ENCODE peak calls at places on chromosome 15, in nine cellular contexts. X is Peyer's patch, R is thoracic aorta, S is transverse colon, K is ovary, T is A673, W is PC-9, H is right atrium auricular region, O is right lobe of liver. F is an unnamed sample. For H3K9me3, the result is how much of the 10 kb centered on the place peaks cover.

GRCh38 chr15:40333922-40334492 is 6.7 kb downstream of the CCDC9B start:
- DNase-seq in O (no peak), S (peak), X (peak), H (peak), R (peak), T (peak), W (no peak), K (no peak), F (no peak)

GRCh38 chr15:64110945-64111678 is 15.3 kb downstream of the SNX1 start:
- DNase-seq in X (no peak), H (no peak), R (no peak), O (no peak), W (no peak), T (no peak), S (no peak), K (no peak), F (no peak)

GRCh38 chr15:70902105-70902504 is 9.5 kb downstream of the LRRC49 start:
- DNase-seq in R (no peak), H (no peak), W (peak), S (peak), K (no peak), T (peak), X (no peak), O (no peak), F (no peak)

GRCh38 chr15:62316413-62317060 is 151.5 kb upstream of the C2CD4B start:
- DNase-seq in T (no peak), K (no peak), H (no peak), O (no peak), S (no peak), R (no peak), X (no peak), W (no peak), F (no peak)

GRCh38 chr15:77871838-77872371 is 205.6 kb downstream of the TBC1D2B start:
- DNase-seq in O (no peak), R (no peak), X (no peak), S (no peak), K (no peak), W (no peak), H (no peak), T (peak), F (no peak)

GRCh38 chr15:69089258-69089657 is 71.2 kb upstream of the GLCE start:
- DNase-seq in W (no peak), S (no peak), T (no peak), X (no peak), K (no peak), R (no peak), O (no peak), H (no peak), F (no peak)

GRCh38 chr15:41511331-41512077 is 2.1 kb downstream of the LTK start:
- DNase-seq in X (no peak), R (no peak), K (no peak), S (peak), W (no peak), O (no peak), T (no peak), H (no peak), F (no peak)

GRCh38 chr15:64048766-64049165 is 2.5 kb upstream of the DAPK2 start:
- DNase-seq in T (no peak), O (no peak), S (no peak), W (no peak), R (no peak), X (no peak), K (no peak), H (no peak), F (no peak)

GRCh38 chr15:85030301-85031049 is 48.8 kb downstream of the PDE8A start:
- DNase-seq in X (no peak), S (no peak), O (no peak), R (no peak), H (no peak), W (peak), T (peak), K (no peak), F (no peak)

GRCh38 chr15:60945196-60945595 is 283.9 kb downstream of the RORA start:
- DNase-seq in R (peak), S (peak), H (peak), W (no peak), X (no peak), T (no peak), K (no peak), O (peak), F (no peak)

GRCh38 chr15:74630284-74631086 is 14.8 kb downstream of the CLK3 start:
- DNase-seq in K (no peak), S (no peak), H (no peak), O (no peak), R (no peak), T (peak), W (no peak), X (peak), F (no peak)

GRCh38 chr15:97984157-97984556 is 23.7 kb downstream of the ARRDC4 start:
- DNase-seq in X (no peak), S (no peak), K (no peak), R (no peak), O (no peak), T (no peak), H (no peak), W (peak), F (no peak)

GRCh38 chr15:87131067-87131466 is 1051.4 kb downstream of the AGBL1 start:
- DNase-seq in W (no peak), H (no peak), O (no peak), R (no peak), X (no peak), T (no peak), S (no peak), K (no peak), F (no peak)

GRCh38 chr15:90598053-90598577 is 68.4 kb downstream of the CRTC3 start:
- DNase-seq in R (no peak), S (peak), X (peak), H (peak), K (peak), T (no peak), O (peak), W (no peak), F (no peak)

GRCh38 chr15:59687831-59688230 is 1.3 kb downstream of the BNIP2 start:
- DNase-seq in H (no peak), W (no peak), T (peak), O (no peak), X (no peak), S (no peak), K (no peak), R (no peak), F (no peak)

GRCh38 chr15:34651962-34652725 is 68.7 kb upstream of the GOLGA8B start:
- DNase-seq in W (no peak), O (no peak), X (no peak), H (no peak), R (no peak), T (no peak), K (no peak), S (no peak), F (no peak)

GRCh38 chr15:68316061-68316804 is 38.7 kb downstream of the FEM1B start:
- DNase-seq in K (peak), T (no peak), R (no peak), S (no peak), O (peak), W (no peak), X (no peak), H (no peak), F (peak)

GRCh38 chr15:101439920-101440319 is 49.6 kb downstream of the PCSK6 start:
- DNase-seq in O (no peak), T (no peak), H (peak), K (no peak), R (no peak), X (no peak), S (no peak), W (no peak), F (no peak)

GRCh38 chr15:35427091-35427490 is 118.9 kb downstream of the DPH6 start:
- DNase-seq in X (no peak), T (peak), W (peak), K (no peak), O (no peak), H (no peak), S (no peak), R (no peak), F (no peak)

GRCh38 chr15:64209680-64210334 is 47.0 kb upstream of the PPIB start:
- DNase-seq in W (peak), O (no peak), X (no peak), T (peak), S (no peak), K (no peak), H (no peak), R (no peak), F (no peak)

GRCh38 chr15:38558714-38559059 is 5.9 kb downstream of the RASGRP1 start:
- DNase-seq in K (no peak), X (no peak), T (no peak), O (no peak), S (no peak), W (no peak), R (no peak), H (no peak), F (no peak)

GRCh38 chr15:36731025-36731424 is 151.6 kb downstream of the CDIN1 start:
- DNase-seq in S (no peak), O (no peak), X (no peak), R (no peak), K (no peak), H (no peak), W (no peak), T (no peak), F (no peak)

GRCh38 chr15:91865903-91866302 is 12.4 kb downstream of the SLCO3A1 start:
- DNase-seq in H (no peak), X (no peak), W (peak), T (no peak), O (no peak), S (no peak), K (no peak), R (no peak), F (no peak)

GRCh38 chr15:37933685-37934084 is 755 bp upstream of the TMCO5A start:
- DNase-seq in X (no peak), W (no peak), T (no peak), S (no peak), H (no peak), R (no peak), K (no peak), O (no peak), F (no peak)

GRCh38 chr15:87212041-87212440 is 1044.5 kb downstream of the NTRK3 start:
- DNase-seq in T (no peak), R (no peak), X (no peak), H (no peak), K (no peak), O (no peak), W (peak), S (no peak), F (no peak)

GRCh38 chr15:79372428-79372827 is 59.7 kb upstream of the MINAR1 start:
- DNase-seq in X (no peak), O (no peak), T (no peak), K (no peak), W (no peak), S (no peak), H (no peak), R (no peak), F (no peak)

GRCh38 chr15:79371581-79371980 is 60.6 kb upstream of the MINAR1 start:
- DNase-seq in W (no peak), S (no peak), H (no peak), T (no peak), O (no peak), K (no peak), X (no peak), R (no peak), F (no peak)

GRCh38 chr15:79376383-79376782 is 55.8 kb upstream of the MINAR1 start:
- DNase-seq in R (no peak), O (no peak), K (no peak), X (no peak), T (no peak), W (no peak), H (no peak), S (no peak), F (no peak)

GRCh38 chr15:79373068-79373467 is 59.1 kb upstream of the MINAR1 start:
- DNase-seq in X (no peak), O (no peak), R (no peak), S (no peak), T (no peak), K (no peak), H (no peak), W (no peak), F (no peak)

DNA sequence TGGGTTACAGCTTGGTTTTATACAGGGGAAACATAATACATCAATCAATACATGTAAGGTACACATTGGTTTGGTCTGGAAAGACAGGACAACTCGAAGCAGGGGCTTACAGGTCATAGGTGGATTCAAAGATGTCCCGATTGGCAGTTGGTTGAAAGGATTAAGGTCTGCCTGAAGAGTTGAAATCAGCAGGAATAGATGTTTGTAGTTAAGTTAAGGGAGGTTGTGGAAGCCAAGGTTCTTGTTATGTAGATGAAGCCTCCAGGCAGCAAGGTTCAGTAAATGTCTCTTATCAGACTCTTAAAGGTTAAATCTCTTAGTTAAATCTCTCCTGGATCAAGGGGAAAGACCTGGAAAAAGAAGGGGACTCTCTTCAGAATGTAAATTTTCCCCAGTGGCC is 58.4 kb upstream of the MINAR1 start:
- DNase-seq in H (no peak), T (no peak), K (no peak), O (no peak), X (no peak), W (no peak), S (no peak), R (no peak), F (no peak)
- H3K9me3 ChIP-seq in H (under half), T (under half), K (under half), O (under half), X (under half), W (under half), S (under half), R (under half), F (under half)

DNA sequence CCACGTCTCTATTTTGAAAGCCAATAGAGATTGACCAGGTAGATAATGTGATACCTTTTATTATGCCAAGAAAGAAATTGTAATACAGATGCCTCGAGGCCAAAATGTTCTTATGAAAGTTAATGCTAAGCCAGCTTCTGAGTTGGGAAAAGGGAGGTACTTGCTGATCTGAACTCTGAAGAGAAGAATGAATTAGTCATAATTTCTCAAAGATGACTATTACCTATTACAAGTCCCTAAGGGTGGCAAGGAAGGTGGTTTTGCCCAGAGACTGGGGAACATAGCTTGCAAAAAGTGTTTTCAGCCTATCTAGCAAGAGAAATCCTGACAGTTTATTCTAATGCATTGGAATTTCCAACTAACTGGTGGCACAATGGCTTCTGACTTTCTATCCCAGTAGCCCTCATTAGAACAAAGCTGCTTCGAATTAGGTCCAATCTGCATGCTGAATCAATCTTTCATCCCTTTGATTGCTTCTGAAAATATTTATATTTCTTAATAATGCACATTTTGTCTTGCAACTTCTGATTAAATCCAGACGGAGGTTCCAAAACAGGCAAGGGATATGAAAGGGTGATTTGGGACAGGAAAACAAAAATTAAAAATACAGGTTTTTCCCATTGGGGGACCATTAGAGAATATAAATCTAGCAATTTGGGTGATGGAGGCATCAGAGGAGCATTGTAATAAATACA is 17.7 kb upstream of the NR2F2 start:
- DNase-seq in R (no peak), S (no peak), T (no peak), W (peak), H (no peak), X (no peak), O (no peak), K (no peak), F (no peak)
- H3K9me3 ChIP-seq in R (under half), S (under half), T (under half), W (under half), H (under half), X (under half), O (under half), K (under half), F (under half)

GRCh38 chr15:58355965-58356358 is 75.8 kb upstream of the LIPC start:
- DNase-seq in R (no peak), O (no peak), S (no peak), W (no peak), X (no peak), K (no peak), H (no peak), T (no peak), F (no peak)
- H3K9me3 ChIP-seq in R (under half), O (under half), S (under half), W (under half), X (under half), K (under half), H (under half), T (under half), F (under half)

GRCh38 chr15:27762471-27762870 is 336.6 kb downstream of the OCA2 start:
- DNase-seq in W (no peak), K (no peak), X (no peak), H (no peak), T (no peak), S (no peak), R (no peak), O (no peak), F (no peak)

GRCh38 chr15:27752682-27753081 is 346.4 kb downstream of the OCA2 start:
- DNase-seq in O (no peak), H (no peak), T (no peak), R (no peak), S (no peak), K (no peak), W (no peak), X (no peak), F (no peak)

GRCh38 chr15:27757050-27757449 is 342.1 kb downstream of the OCA2 start:
- DNase-seq in W (no peak), K (no peak), R (no peak), O (no peak), S (no peak), T (no peak), H (no peak), X (no peak), F (no peak)
- H3K9me3 ChIP-seq in W (under half), K (under half), R (under half), O (under half), S (under half), T (half or more), H (under half), X (under half), F (under half)

F was measured in T-helper 17 cell.